ENCODE peak calls at places on chromosome 16, in four cellular contexts. B, Z, G and M are unnamed samples.

GRCh38 chr16:52837251-52837650 is 215.4 kb downstream of the CHD9NB start:
- DNase-seq in B (no peak), Z (no peak), G (no peak), M (no peak)

GRCh38 chr16:75282811-75283281 is 31.4 kb upstream of the BCAR1 start:
- DNase-seq in B (peak; percentile 21), Z (no peak), G (no peak), M (no peak)

GRCh38 chr16:67430504-67431076 is 331 bp upstream of the HSD11B2 start:
- DNase-seq in B (no peak), Z (no peak), G (no peak), M (no peak)

GRCh38 chr16:29192329-29193247 is 207.7 kb downstream of the LAT start:
- DNase-seq in B (no peak), Z (no peak), G (no peak), M (no peak)

GRCh38 chr16:67190041-67190440 is at the start of gene EXOC3L1:
- DNase-seq in B (no peak), Z (no peak), G (no peak), M (no peak)

GRCh38 chr16:85207357-85207921 is 95.2 kb upstream of the CIBAR2 start:
- DNase-seq in B (no peak), Z (no peak), G (no peak), M (no peak)

GRCh38 chr16:4021070-4021779 is 95.0 kb downstream of the ADCY9 start:
- DNase-seq in B (peak; percentile 78), Z (no peak), G (no peak), M (peak; percentile 84)

GRCh38 chr16:89320717-89321501 is 103.4 kb downstream of the ZNF778 start:
- DNase-seq in B (peak; percentile 29), Z (no peak), G (no peak), M (peak; percentile 41)

GRCh38 chr16:88309174-88309904 is 73.4 kb upstream of the ZNF469 start:
- DNase-seq in B (no peak), Z (no peak), G (no peak), M (no peak)

GRCh38 chr16:2339521-2340484 is 725 bp downstream of the ABCA3 start:
- DNase-seq in B (peak; percentile 39), Z (peak; percentile 57), G (peak; percentile 23), M (no peak)

GRCh38 chr16:4976079-4976478 is 17.9 kb downstream of the SEC14L5 start:
- DNase-seq in B (no peak), Z (no peak), G (no peak), M (no peak)

GRCh38 chr16:49287572-49287971 is 5.9 kb upstream of the CBLN1 start:
- DNase-seq in B (no peak), Z (no peak), G (no peak), M (no peak)

GRCh38 chr16:87457724-87458423 is 35.0 kb downstream of the ZCCHC14 start:
- DNase-seq in B (no peak), Z (peak; percentile 92), G (no peak), M (no peak)